ENCODE peak calls at places on chromosomes 1 and 21, in seven cellular contexts. V is tibial artery, W is heart left ventricle, O is prostate gland, Z is left lung, M is neural progenitor cell, X is ovary. Y is an unnamed sample.

GRCh38 chr1:41357451-41358151 is 3.6 kb upstream of the FOXO6 start:
- DNase-seq in V (peak; percentile 48), M (peak; percentile 72), X (no peak), O (no peak), W (peak; percentile 71), Z (no peak), Y (no peak)

GRCh38 chr1:244968431-244968830 is 104.1 kb upstream of the HNRNPU start:
- DNase-seq in Z (no peak), M (peak; percentile 28), V (no peak), W (peak; percentile 28), X (no peak), O (no peak), Y (no peak)

GRCh38 chr1:53539711-53540603 is 80.8 kb downstream of the DMRTB1 start:
- DNase-seq in Z (peak; percentile 54), V (no peak), W (no peak), X (no peak), O (no peak), M (peak; percentile 31), Y (no peak)

GRCh38 chr1:192527950-192528349 is 47.6 kb upstream of the RGS1 start:
- DNase-seq in V (no peak), M (no peak), W (no peak), Z (no peak), X (no peak), O (no peak), Y (no peak)

GRCh38 chr1:1199141-1199960 is 7.0 kb downstream of the TNFRSF18 start:
- DNase-seq in V (no peak), M (no peak), O (no peak), X (no peak), Z (peak; percentile 65), W (peak; percentile 17), Y (no peak)

GRCh38 chr1:39779137-39779536 is 8.0 kb upstream of the OXCT2 start:
- DNase-seq in Z (no peak), O (no peak), V (no peak), M (no peak), W (no peak), X (no peak), Y (no peak)

GRCh38 chr1:1959840-1960479 is 40.9 kb upstream of the TMEM52 start:
- DNase-seq in Z (peak; percentile 93), M (peak; percentile 91), W (peak; percentile 90), V (peak; percentile 76), O (peak; percentile 81), X (peak; percentile 71), Y (peak; percentile 51)

GRCh38 chr1:33986389-33987095 is 122.7 kb downstream of the HMGB4 start:
- DNase-seq in W (peak; percentile 75), Z (no peak), X (no peak), V (peak; percentile 92), M (no peak), O (peak; percentile 31), Y (no peak)

GRCh38 chr1:222586842-222587241 is 2.9 kb downstream of the TAF1A start:
- DNase-seq in Z (no peak), X (no peak), W (no peak), O (no peak), V (no peak), M (no peak), Y (no peak)

GRCh38 chr1:112704908-112705627 is 1.9 kb downstream of the RHOC start:
- DNase-seq in O (peak; percentile 95), X (peak; percentile 94), V (peak; percentile 96), Z (peak; percentile 85), W (peak; percentile 93), M (peak; percentile 91), Y (no peak)

GRCh38 chr1:29725262-29725661 is 488.9 kb downstream of the PTPRU start:
- DNase-seq in X (no peak), O (no peak), W (no peak), V (no peak), Z (no peak), M (no peak), Y (no peak)

GRCh38 chr21:25396135-25396711 is 211.1 kb downstream of the MRPL39 start:
- DNase-seq in O (no peak), Z (no peak), W (no peak), M (no peak), V (no peak), X (no peak), Y (no peak)

GRCh38 chr1:24926596-24927249 is 3.4 kb downstream of the RUNX3 start:
- DNase-seq in M (peak; percentile 66), O (no peak), X (no peak), Z (peak; percentile 34), W (no peak), V (no peak), Y (no peak)

GRCh38 chr1:91795601-91796389 is 90.2 kb downstream of the TGFBR3 start:
- DNase-seq in W (no peak), V (no peak), Z (no peak), O (peak; percentile 34), X (no peak), M (no peak), Y (no peak)

GRCh38 chr1:6599141-6599975 is 3.3 kb downstream of the KLHL21 start:
- DNase-seq in O (no peak), W (no peak), X (no peak), Z (peak; percentile 76), V (no peak), M (no peak), Y (no peak)

GRCh38 chr1:110055493-110056283 is 14.8 kb downstream of the ALX3 start:
- DNase-seq in V (no peak), X (no peak), O (no peak), Z (no peak), W (no peak), M (no peak), Y (no peak)

GRCh38 chr1:12031039-12031980 is 12.0 kb downstream of the MIIP start:
- DNase-seq in X (peak; percentile 60), Z (no peak), W (peak; percentile 68), V (no peak), M (peak; percentile 51), O (no peak), Y (peak; percentile 21)

GRCh38 chr21:27219068-27219467 is 252.2 kb upstream of the ADAMTS5 start:
- DNase-seq in V (no peak), O (no peak), W (no peak), X (no peak), Z (no peak), M (no peak), Y (no peak)

GRCh38 chr1:51071291-51071690 is 30.7 kb upstream of the C1orf185 start:
- DNase-seq in V (no peak), X (no peak), M (no peak), W (no peak), O (no peak), Z (no peak), Y (no peak)

GRCh38 chr1:197152662-197153061 is 6.2 kb upstream of the ASPM start:
- DNase-seq in X (no peak), O (no peak), M (no peak), V (no peak), W (no peak), Z (no peak), Y (no peak)

GRCh38 chr1:154534263-154534844 is 24.1 kb downstream of the UBE2Q1 start:
- DNase-seq in V (no peak), W (no peak), X (no peak), M (peak; percentile 70), Z (no peak), O (peak; percentile 32), Y (no peak)

DNA sequence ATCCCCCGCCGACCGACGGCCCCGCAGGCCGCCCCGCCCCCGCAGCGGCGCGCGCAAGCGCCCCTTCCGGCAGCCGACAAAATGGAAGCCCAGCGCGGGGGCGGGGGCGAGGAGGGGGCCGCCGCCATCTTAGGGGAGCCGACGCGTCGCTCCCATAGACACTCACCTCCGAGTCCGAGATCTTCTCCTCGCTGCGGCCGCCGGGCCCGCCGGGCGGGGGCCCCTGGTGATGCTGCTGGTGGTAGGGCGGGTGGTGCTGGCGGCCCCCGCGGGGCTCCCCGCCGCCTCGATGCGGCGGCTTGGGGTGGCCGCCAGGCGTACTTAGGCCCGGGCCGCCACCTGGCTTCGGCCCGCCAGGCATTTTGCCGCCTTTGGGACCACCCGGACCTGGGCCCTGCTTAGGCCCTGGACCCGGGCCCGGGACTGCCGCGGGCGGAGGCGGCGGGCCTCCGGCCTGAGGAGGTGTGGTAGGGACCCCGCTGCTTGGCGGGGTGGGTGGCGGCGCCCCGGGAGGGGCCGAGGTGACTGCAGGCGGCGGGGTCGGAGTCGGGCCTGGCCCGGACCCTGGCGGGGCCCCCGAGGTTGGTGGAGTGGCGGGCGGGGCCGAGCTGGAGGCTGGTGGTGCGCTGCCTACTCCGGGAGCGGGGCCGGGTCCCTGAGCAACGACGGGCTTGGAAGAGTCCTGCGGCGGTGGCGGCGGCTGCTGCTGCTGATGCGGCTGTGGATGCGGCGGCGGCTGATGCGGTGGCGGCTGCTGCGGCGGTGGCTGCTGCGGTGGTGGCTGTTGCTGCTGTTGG is 691 bp downstream of the SFPQ start:
- DNase-seq in O (peak; percentile 76), W (peak; percentile 91), Z (peak; percentile 96), M (peak; percentile 95), V (peak; percentile 91), X (peak; percentile 87), Y (peak; percentile 85)
- TF ChIP-seq CTCF in O (peak; percentile 53), W (peak; percentile 11), Z (peak; percentile 36), M (peak; percentile 54), V (peak; percentile 11), X (no peak), Y (no peak)

GRCh38 chr1:32205401-32206370 is at the start of gene IQCC:
- DNase-seq in W (peak; percentile 90), V (peak; percentile 91), M (peak; percentile 96), Z (peak; percentile 96), X (peak; percentile 90), O (peak; percentile 83), Y (peak; percentile 79)
- H3K27ac ChIP-seq in W (peak within 1 kb of the TSS; percentile 53), V (peak within 1 kb of the TSS; percentile 60), M (no peak within 1 kb of the TSS), Z (peak within 1 kb of the TSS; percentile 61), X (peak within 1 kb of the TSS; percentile 51), O (peak within 1 kb of the TSS; percentile 37), Y (peak within 1 kb of the TSS; percentile 33)

GRCh38 chr21:38208118-38208517 is 48.7 kb upstream of the KCNJ15 start:
- DNase-seq in W (no peak), V (no peak), Z (no peak), M (no peak), O (no peak), X (no peak), Y (no peak)
- H3K27me3 ChIP-seq in W (no peaks in the 10 kb centered on the region), V (peaks cover 14% of the 10 kb centered on the region), Z (no peaks in the 10 kb centered on the region), M (no peaks in the 10 kb centered on the region), O (no peaks in the 10 kb centered on the region), X (no peaks in the 10 kb centered on the region), Y (peaks cover 3% of the 10 kb centered on the region)

GRCh38 chr1:178629549-178630154 is 95.4 kb upstream of the RALGPS2 start:
- DNase-seq in M (no peak), X (no peak), V (no peak), W (no peak), Z (no peak), O (no peak), Y (no peak)
- TF ChIP-seq CTCF in M (peak; percentile 15), X (no peak), V (no peak), W (no peak), Z (no peak), O (no peak), Y (no peak)

GRCh38 chr1:201334325-201335173 is 42.9 kb downstream of the TNNT2 start:
- DNase-seq in X (no peak), W (peak; percentile 6), O (no peak), M (no peak), V (no peak), Z (no peak), Y (no peak)
- H3K27ac ChIP-seq in X (no peak overlapping the region), W (peak overlapping the region; percentile 33), O (no peak overlapping the region), M (no peak overlapping the region), V (no peak overlapping the region), Z (peak overlapping the region; percentile 57), Y (no peak overlapping the region)

Y was measured in CD4-positive, alpha-beta T cell.